ENCODE peak calls at places on chromosome 15, in seven cellular contexts. D is AG08396; Y is NCI-H460; I is KBM-7; M is stimulated activated CD4-positive, alpha-beta T cell treated with anti-CD3 and anti-CD28 coated beads, Interleukin-1b, Interleukin-23, amount 100 ng/mL, for 1 hour; O is AG08395; U is prostate gland. W is an unnamed sample.

GRCh38 chr15:74955796-74956647 is 550 bp downstream of the RPP25 start:
- DNase-seq in M (no peak), D (no peak), O (peak), U (peak), I (no peak), Y (peak), W (peak)

GRCh38 chr15:84832446-84833040 is 15.4 kb downstream of the ALPK3 start:
- DNase-seq in U (no peak), I (no peak), Y (no peak), O (no peak), M (no peak), D (no peak), W (no peak)

GRCh38 chr15:40909662-40910625 is 15.7 kb downstream of the VPS18 start:
- DNase-seq in D (no peak), Y (no peak), O (peak), M (no peak), U (no peak), I (no peak), W (peak)

GRCh38 chr15:69140306-69140705 is 20.1 kb upstream of the GLCE start:
- DNase-seq in U (peak), I (no peak), D (no peak), Y (no peak), O (no peak), M (no peak), W (peak)

GRCh38 chr15:49620174-49620573 is 444 bp downstream of the FAM227B start:
- DNase-seq in I (no peak), U (no peak), Y (peak), M (no peak), O (peak), D (no peak), W (peak)

GRCh38 chr15:91412529-91412928 is 312.5 kb downstream of the SV2B start:
- DNase-seq in I (no peak), D (no peak), M (no peak), Y (no peak), O (no peak), U (no peak), W (no peak)

GRCh38 chr15:78422571-78423340 is 15.3 kb upstream of the IREB2 start:
- DNase-seq in O (peak), D (peak), Y (peak), U (peak), I (peak), M (peak), W (peak)

GRCh38 chr15:39548561-39548960 is 32.3 kb upstream of the THBS1 start:
- DNase-seq in D (no peak), O (no peak), I (no peak), Y (no peak), U (no peak), M (no peak), W (no peak)

GRCh38 chr15:53549697-53550315 is 209.7 kb downstream of the WDR72 start:
- DNase-seq in M (no peak), Y (no peak), O (no peak), D (no peak), U (peak), I (peak), W (no peak)

GRCh38 chr15:55786341-55786740 is 43.4 kb upstream of the PRTG start:
- DNase-seq in Y (no peak), O (no peak), I (no peak), D (no peak), M (no peak), U (no peak), W (no peak)